ENCODE peak calls at places on chromosomes 6 and 20, in seven cellular contexts. One of them, this sample, is unnamed.

GRCh38 chr20:688809-689208 is 13.2 kb upstream of the SCRT2 start:
- DNase-seq in stomach: no peak
- DNase-seq in mesendoderm: peak; percentile 77
- DNase-seq in breast epithelium: no peak
- DNase-seq in astrocyte: no peak
- DNase-seq in HepG2: peak; percentile 41
- DNase-seq in BJ: no peak
- DNase-seq in this sample: peak; percentile 87

GRCh38 chr6:24902782-24903181 is 33.0 kb downstream of the RIPOR2 start:
- DNase-seq in stomach: no peak
- DNase-seq in mesendoderm: no peak
- DNase-seq in breast epithelium: no peak
- DNase-seq in astrocyte: peak; percentile 88
- DNase-seq in HepG2: no peak
- DNase-seq in BJ: peak; percentile 76
- DNase-seq in this sample: no peak

GRCh38 chr20:37552415-37552814 is 24.7 kb upstream of the BLCAP start:
- DNase-seq in stomach: no peak
- DNase-seq in mesendoderm: peak; percentile 46
- DNase-seq in breast epithelium: no peak
- DNase-seq in astrocyte: peak; percentile 39
- DNase-seq in HepG2: no peak
- DNase-seq in BJ: no peak
- DNase-seq in this sample: no peak

GRCh38 chr20:37789408-37789807 is 95.6 kb downstream of the CTNNBL1 start:
- DNase-seq in stomach: no peak
- DNase-seq in mesendoderm: no peak
- DNase-seq in breast epithelium: no peak
- DNase-seq in astrocyte: no peak
- DNase-seq in HepG2: no peak
- DNase-seq in BJ: no peak
- DNase-seq in this sample: no peak

GRCh38 chr20:34190679-34191090 is 50.5 kb upstream of the ASIP start:
- DNase-seq in stomach: peak; percentile 68
- DNase-seq in mesendoderm: peak; percentile 92
- DNase-seq in breast epithelium: peak; percentile 58
- DNase-seq in astrocyte: peak; percentile 67
- DNase-seq in HepG2: peak; percentile 81
- DNase-seq in BJ: peak; percentile 47
- DNase-seq in this sample: peak; percentile 87

GRCh38 chr20:19712737-19713260 is 45.3 kb upstream of the RIN2 start:
- DNase-seq in stomach: no peak
- DNase-seq in mesendoderm: no peak
- DNase-seq in breast epithelium: no peak
- DNase-seq in astrocyte: no peak
- DNase-seq in HepG2: no peak
- DNase-seq in BJ: no peak
- DNase-seq in this sample: no peak

GRCh38 chr20:38167851-38168760 is 3.0 kb upstream of the TGM2 start:
- DNase-seq in stomach: peak; percentile 51
- DNase-seq in mesendoderm: peak; percentile 73
- DNase-seq in breast epithelium: peak; percentile 39
- DNase-seq in astrocyte: peak; percentile 96
- DNase-seq in HepG2: peak; percentile 92
- DNase-seq in BJ: peak; percentile 77
- DNase-seq in this sample: no peak

GRCh38 chr6:111361648-111362047 is 121.4 kb downstream of the REV3L start:
- DNase-seq in stomach: no peak
- DNase-seq in mesendoderm: peak; percentile 76
- DNase-seq in breast epithelium: no peak
- DNase-seq in astrocyte: no peak
- DNase-seq in HepG2: peak; percentile 39
- DNase-seq in BJ: no peak
- DNase-seq in this sample: peak; percentile 43

GRCh38 chr20:13610205-13610604 is 28.5 kb downstream of the TASP1 start:
- DNase-seq in stomach: no peak
- DNase-seq in mesendoderm: peak; percentile 51
- DNase-seq in breast epithelium: no peak
- DNase-seq in astrocyte: no peak
- DNase-seq in HepG2: peak; percentile 41
- DNase-seq in BJ: no peak
- DNase-seq in this sample: peak; percentile 47

DNA sequence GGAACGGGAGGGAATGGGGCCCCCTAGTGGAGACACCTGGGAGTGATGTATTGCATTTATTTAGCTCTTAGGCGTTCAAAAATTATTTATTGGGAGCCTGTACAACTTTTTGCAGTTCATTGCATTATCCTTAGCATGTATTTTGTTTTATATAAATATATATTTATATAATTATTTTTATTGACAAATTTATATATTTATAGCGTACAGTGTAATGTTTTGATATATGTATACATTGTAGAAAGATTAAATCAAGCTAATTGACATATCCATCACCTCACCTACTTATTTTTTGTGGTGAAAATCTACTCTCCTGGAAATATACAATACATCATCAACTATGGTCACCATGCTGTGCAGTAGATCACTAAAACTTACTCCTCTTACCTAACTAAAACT is 975 bp downstream of the SIRT5 start:
- DNase-seq in stomach: no peak
- DNase-seq in mesendoderm: no peak
- DNase-seq in breast epithelium: no peak
- DNase-seq in astrocyte: no peak
- DNase-seq in HepG2: no peak
- DNase-seq in BJ: no peak
- DNase-seq in this sample: no peak
- H3K36me3 ChIP-seq in stomach: no peaks in the 10 kb centered on the region
- H3K36me3 ChIP-seq in mesendoderm: no peaks in the 10 kb centered on the region
- H3K36me3 ChIP-seq in breast epithelium: no peaks in the 10 kb centered on the region
- H3K36me3 ChIP-seq in astrocyte: no peaks in the 10 kb centered on the region
- H3K36me3 ChIP-seq in HepG2: no peaks in the 10 kb centered on the region
- H3K36me3 ChIP-seq in BJ: peaks cover 2% of the 10 kb centered on the region
- H3K36me3 ChIP-seq in this sample: no peaks in the 10 kb centered on the region

GRCh38 chr6:46734867-46735719 is at the start of gene PLA2G7:
- DNase-seq in stomach: no peak
- DNase-seq in mesendoderm: peak; percentile 71
- DNase-seq in breast epithelium: peak; percentile 18
- DNase-seq in astrocyte: peak; percentile 6
- DNase-seq in HepG2: no peak
- DNase-seq in BJ: no peak
- DNase-seq in this sample: peak; percentile 80

GRCh38 chr6:46736913-46737312 is 1.7 kb upstream of the PLA2G7 start:
- DNase-seq in stomach: no peak
- DNase-seq in mesendoderm: no peak
- DNase-seq in breast epithelium: no peak
- DNase-seq in astrocyte: no peak
- DNase-seq in HepG2: no peak
- DNase-seq in BJ: no peak
- DNase-seq in this sample: no peak

GRCh38 chr6:46733410-46733809 is 1.8 kb downstream of the PLA2G7 start:
- DNase-seq in stomach: no peak
- DNase-seq in mesendoderm: peak; percentile 13
- DNase-seq in breast epithelium: no peak
- DNase-seq in astrocyte: no peak
- DNase-seq in HepG2: no peak
- DNase-seq in BJ: no peak
- DNase-seq in this sample: no peak

GRCh38 chr6:46730918-46731461 is 4.2 kb downstream of the PLA2G7 start:
- DNase-seq in stomach: no peak
- DNase-seq in mesendoderm: no peak
- DNase-seq in breast epithelium: no peak
- DNase-seq in astrocyte: no peak
- DNase-seq in HepG2: no peak
- DNase-seq in BJ: no peak
- DNase-seq in this sample: no peak

DNA sequence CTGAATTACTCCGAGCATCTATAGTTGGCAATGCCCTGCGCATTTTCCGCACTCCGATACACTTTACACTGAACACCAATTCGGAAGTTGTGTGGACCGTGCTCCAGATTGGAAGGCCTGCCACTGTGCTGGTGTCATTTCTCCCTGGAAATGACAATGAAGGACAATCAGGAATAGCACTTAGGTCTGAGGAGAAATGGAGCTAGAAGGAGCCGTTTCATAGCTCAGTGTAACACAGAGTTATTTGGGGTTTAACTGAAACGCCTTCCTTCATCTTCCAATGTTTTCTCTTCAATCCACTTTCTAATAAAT is 501 bp upstream of the PLA2G7 start:
- DNase-seq in stomach: no peak
- DNase-seq in mesendoderm: no peak
- DNase-seq in breast epithelium: no peak
- DNase-seq in astrocyte: no peak
- DNase-seq in HepG2: no peak
- DNase-seq in BJ: no peak
- DNase-seq in this sample: no peak
- H3K4me3 ChIP-seq in stomach: peak overlapping the region; percentile 54
- H3K4me3 ChIP-seq in mesendoderm: no peak overlapping the region
- H3K4me3 ChIP-seq in breast epithelium: peak overlapping the region; percentile 56
- H3K4me3 ChIP-seq in astrocyte: peak overlapping the region; percentile 60
- H3K4me3 ChIP-seq in HepG2: no peak overlapping the region
- H3K4me3 ChIP-seq in BJ: no peak overlapping the region
- H3K4me3 ChIP-seq in this sample: peak overlapping the region; percentile 70

GRCh38 chr6:145538996-145539395 is 196.3 kb downstream of the EPM2A start:
- DNase-seq in stomach: no peak
- DNase-seq in mesendoderm: no peak
- DNase-seq in breast epithelium: no peak
- DNase-seq in astrocyte: no peak
- DNase-seq in HepG2: no peak
- DNase-seq in BJ: no peak
- DNase-seq in this sample: no peak

GRCh38 chr6:145531032-145531431 is 204.3 kb downstream of the EPM2A start:
- DNase-seq in stomach: no peak
- DNase-seq in mesendoderm: no peak
- DNase-seq in breast epithelium: no peak
- DNase-seq in astrocyte: no peak
- DNase-seq in HepG2: no peak
- DNase-seq in BJ: no peak
- DNase-seq in this sample: no peak

GRCh38 chr6:145531822-145532221 is 203.5 kb downstream of the EPM2A start:
- DNase-seq in stomach: no peak
- DNase-seq in mesendoderm: peak; percentile 87
- DNase-seq in breast epithelium: no peak
- DNase-seq in astrocyte: no peak
- DNase-seq in HepG2: no peak
- DNase-seq in BJ: no peak
- DNase-seq in this sample: no peak

GRCh38 chr6:145532361-145532760 is 203.0 kb downstream of the EPM2A start:
- DNase-seq in stomach: no peak
- DNase-seq in mesendoderm: peak; percentile 46
- DNase-seq in breast epithelium: no peak
- DNase-seq in astrocyte: no peak
- DNase-seq in HepG2: peak; percentile 18
- DNase-seq in BJ: no peak
- DNase-seq in this sample: no peak

DNA sequence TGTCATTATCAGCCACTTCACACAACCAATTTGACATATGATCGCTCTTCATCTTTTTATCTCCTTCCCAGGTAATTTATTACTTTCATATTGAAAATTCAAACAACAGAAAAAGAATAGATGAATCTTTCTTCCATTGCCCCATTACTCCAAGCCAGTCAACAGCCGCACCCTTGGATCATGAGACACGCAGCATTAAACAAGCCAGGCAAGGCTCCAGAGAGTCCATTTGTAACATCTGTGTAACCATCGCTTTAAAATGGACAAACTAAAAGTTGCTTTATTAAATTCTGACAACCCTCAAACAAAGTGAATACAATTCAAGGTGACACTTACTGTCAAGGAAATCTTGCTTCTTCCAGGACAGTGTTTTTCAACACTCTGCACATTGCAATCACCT is 200.3 kb downstream of the EPM2A start:
- DNase-seq in stomach: no peak
- DNase-seq in mesendoderm: no peak
- DNase-seq in breast epithelium: no peak
- DNase-seq in astrocyte: no peak
- DNase-seq in HepG2: no peak
- DNase-seq in BJ: no peak
- DNase-seq in this sample: no peak
- H3K27me3 ChIP-seq in stomach: no peaks in the 10 kb centered on the region
- H3K27me3 ChIP-seq in mesendoderm: peaks cover 11% of the 10 kb centered on the region
- H3K27me3 ChIP-seq in breast epithelium: no peaks in the 10 kb centered on the region
- H3K27me3 ChIP-seq in astrocyte: no peaks in the 10 kb centered on the region
- H3K27me3 ChIP-seq in HepG2: no peaks in the 10 kb centered on the region
- H3K27me3 ChIP-seq in BJ: no peaks in the 10 kb centered on the region
- H3K27me3 ChIP-seq in this sample: peaks cover 83% of the 10 kb centered on the region

GRCh38 chr20:11468880-11469279 is 448.8 kb upstream of the BTBD3 start:
- DNase-seq in stomach: no peak
- DNase-seq in mesendoderm: no peak
- DNase-seq in breast epithelium: no peak
- DNase-seq in astrocyte: no peak
- DNase-seq in HepG2: no peak
- DNase-seq in BJ: no peak
- DNase-seq in this sample: no peak
- H3K36me3 ChIP-seq in stomach: no peaks in the 10 kb centered on the region
- H3K36me3 ChIP-seq in mesendoderm: no peaks in the 10 kb centered on the region
- H3K36me3 ChIP-seq in breast epithelium: no peaks in the 10 kb centered on the region
- H3K36me3 ChIP-seq in astrocyte: no peaks in the 10 kb centered on the region
- H3K36me3 ChIP-seq in HepG2: no peaks in the 10 kb centered on the region
- H3K36me3 ChIP-seq in BJ: no peaks in the 10 kb centered on the region
- H3K36me3 ChIP-seq in this sample: no peaks in the 10 kb centered on the region